ENCODE peak calls at places on chromosomes 7 and 10, in eight cellular contexts. H is fibroblast of pulmonary artery; K is pancreas; T is endodermal cell; S is activated naive CD4-positive, alpha-beta T cell treated with anti-CD3 and anti-CD28 coated beads for 36 hours; O is right lobe of liver; N is activated T-cell treated with anti-CD3 and anti-CD28 coated beads, Interleukin-2, amount 50 U/mL, for 72 hours; W is T-helper 9 cell. R is an unnamed sample.

GRCh38 chr10:1402016-1402820 is 335.1 kb downstream of the ADARB2 start:
- DNase-seq in N (no peak), K (peak), H (no peak), W (no peak), T (peak), O (no peak), S (no peak), R (no peak)

GRCh38 chr7:151518105-151518780 is 1.5 kb downstream of the RHEB start:
- DNase-seq in S (peak), T (peak), H (peak), K (peak), N (peak), O (peak), W (peak), R (no peak)

GRCh38 chr7:90763108-90763507 is 167.0 kb downstream of the CDK14 start:
- DNase-seq in H (no peak), W (no peak), O (peak), T (no peak), N (no peak), K (peak), S (no peak), R (no peak)

GRCh38 chr10:100978896-100979185 is 8.5 kb downstream of the MRPL43 start:
- DNase-seq in S (no peak), W (no peak), K (peak), O (peak), H (no peak), T (no peak), N (no peak), R (no peak)

GRCh38 chr10:56633876-56634452 is 272.9 kb upstream of the ZWINT start:
- DNase-seq in W (no peak), S (no peak), H (no peak), O (no peak), N (no peak), T (no peak), K (no peak), R (peak)

GRCh38 chr7:41207141-41207540 is 495.7 kb downstream of the INHBA start:
- DNase-seq in K (no peak), N (no peak), O (no peak), W (no peak), T (peak), S (no peak), H (no peak), R (no peak)

GRCh38 chr7:91249506-91250233 is 14.6 kb upstream of the FZD1 start:
- DNase-seq in H (peak), T (no peak), S (no peak), K (no peak), O (no peak), W (no peak), N (no peak), R (no peak)

GRCh38 chr10:124087672-124088634 is 5.4 kb downstream of the CHST15 start:
- DNase-seq in N (no peak), T (no peak), O (peak), K (peak), W (no peak), H (no peak), S (no peak), R (no peak)

GRCh38 chr10:29998142-29998808 is 61.1 kb downstream of the JCAD start:
- DNase-seq in S (peak), K (peak), H (peak), T (peak), W (peak), N (peak), O (peak), R (peak)

GRCh38 chr7:149690688-149691446 is 82.5 kb downstream of the ZNF467 start:
- DNase-seq in O (peak), T (peak), K (peak), W (no peak), N (no peak), S (peak), H (peak), R (no peak)

GRCh38 chr10:107790271-107790670 is 625.8 kb upstream of the SORCS1 start:
- DNase-seq in S (no peak), W (no peak), K (no peak), N (no peak), H (no peak), O (no peak), T (no peak), R (no peak)

GRCh38 chr10:58806323-58806722 is 293.7 kb downstream of the BICC1 start:
- DNase-seq in N (no peak), W (no peak), T (no peak), K (no peak), H (no peak), S (no peak), O (no peak), R (no peak)

GRCh38 chr7:135147341-135147898 is 452 bp upstream of the TMEM140 start:
- DNase-seq in H (peak), W (no peak), S (peak), O (peak), K (peak), T (no peak), N (peak), R (no peak)

GRCh38 chr7:101838837-101839483 is 21.5 kb downstream of the CUX1 start:
- DNase-seq in S (no peak), W (no peak), N (no peak), T (peak), O (peak), H (no peak), K (no peak), R (no peak)

GRCh38 chr7:85289279-85289678 is 102.4 kb upstream of the SEMA3D start:
- DNase-seq in O (no peak), H (no peak), N (no peak), W (no peak), K (no peak), S (no peak), T (no peak), R (no peak)

GRCh38 chr10:95423327-95424005 is 132.7 kb upstream of the PDLIM1 start:
- DNase-seq in T (no peak), W (no peak), O (no peak), K (no peak), H (no peak), N (no peak), S (no peak), R (no peak)

R was measured in GM12891.